ENCODE peak calls at places on chromosomes 11 and 22, in four cellular contexts. N is neural progenitor cell, P is GM23248, K is fibroblast of lung. Q is an unnamed sample.

GRCh38 chr22:31611065-31611760 is 50.8 kb downstream of the PISD start:
- DNase-seq in P (no peak), N (no peak), K (peak; percentile 70), Q (no peak)

GRCh38 chr22:40728731-40729189 is 49.5 kb downstream of the MCHR1 start:
- DNase-seq in N (no peak), P (no peak), K (peak; percentile 17), Q (peak; percentile 95)

GRCh38 chr22:27252282-27253049 is 549.1 kb downstream of the MN1 start:
- DNase-seq in P (peak; percentile 95), K (peak; percentile 85), N (no peak), Q (no peak)

GRCh38 chr22:38843716-38844660 is at the start of gene NPTXR:
- DNase-seq in P (peak; percentile 82), N (peak; percentile 89), K (peak; percentile 34), Q (peak; percentile 25)

GRCh38 chr22:49022816-49023160 is 804.9 kb downstream of the BRD1 start:
- DNase-seq in P (no peak), K (no peak), N (no peak), Q (no peak)

GRCh38 chr22:24875862-24876506 is 70.0 kb downstream of the SGSM1 start:
- DNase-seq in K (peak; percentile 4), P (peak; percentile 25), N (peak; percentile 78), Q (peak; percentile 78)

GRCh38 chr11:23226331-23226909 is 366.1 kb upstream of the CCDC179 start:
- DNase-seq in P (peak; percentile 53), K (peak; percentile 76), N (no peak), Q (no peak)

GRCh38 chr11:48095779-48096470 is 115.6 kb downstream of the PTPRJ start:
- DNase-seq in P (peak; percentile 33), N (no peak), K (no peak), Q (no peak)

GRCh38 chr11:1287928-1288327 is 21.5 kb downstream of the TOLLIP start:
- DNase-seq in N (no peak), P (no peak), K (no peak), Q (no peak)

GRCh38 chr11:60318726-60319125 is 8.3 kb upstream of the MS4A6E start:
- DNase-seq in N (no peak), P (no peak), K (no peak), Q (no peak)

GRCh38 chr11:95081412-95081811 is 8.2 kb upstream of the ENDOD1 start:
- DNase-seq in P (no peak), K (peak; percentile 18), N (peak; percentile 5), Q (peak; percentile 16)

GRCh38 chr11:9615031-9615451 is 41.6 kb downstream of the WEE1 start:
- DNase-seq in K (no peak), P (peak; percentile 40), N (no peak), Q (no peak)

GRCh38 chr11:9090488-9091043 is 833 bp downstream of the SCUBE2 start:
- DNase-seq in K (no peak), N (peak; percentile 31), P (peak; percentile 10), Q (no peak)

GRCh38 chr22:45865561-45866397 is 111.2 kb downstream of the WNT7B start:
- DNase-seq in K (no peak), P (no peak), N (no peak), Q (no peak)

GRCh38 chr11:78194490-78194889 is 5.8 kb downstream of the USP35 start:
- DNase-seq in P (no peak), K (no peak), N (no peak), Q (no peak)

GRCh38 chr11:64353761-64354506 is 5.0 kb upstream of the RPS6KA4 start:
- DNase-seq in N (no peak), P (no peak), K (no peak), Q (no peak)

GRCh38 chr11:107591446-107592236 is 694 bp downstream of the ELMOD1 start:
- DNase-seq in K (no peak), N (peak; percentile 68), P (peak; percentile 70), Q (no peak)

GRCh38 chr11:29280452-29280851 is 736.4 kb downstream of the KCNA4 start:
- DNase-seq in N (no peak), K (no peak), P (peak; percentile 39), Q (no peak)

GRCh38 chr11:21888814-21889213 is 304.1 kb upstream of the ANO5 start:
- DNase-seq in P (no peak), K (no peak), N (no peak), Q (no peak)

GRCh38 chr11:5631426-5631825 is 6.6 kb downstream of the TRIM34 start:
- DNase-seq in N (no peak), P (no peak), K (no peak), Q (no peak)
- H3K9ac ChIP-seq in N (no peak overlapping the region), P (no peak overlapping the region), K (no peak overlapping the region), Q (no peak overlapping the region)

GRCh38 chr11:15968461-15969130 is 387.8 kb downstream of the SOX6 start:
- DNase-seq in P (no peak), N (peak; percentile 24), K (peak; percentile 19), Q (no peak)
- H3K9ac ChIP-seq in P (no peak overlapping the region), N (no peak overlapping the region), K (no peak overlapping the region), Q (no peak overlapping the region)

GRCh38 chr11:74195828-74196227 is 24.7 kb downstream of the PPME1 start:
- DNase-seq in P (peak; percentile 43), N (no peak), K (peak; percentile 10), Q (no peak)
- H3K9ac ChIP-seq in P (no peak overlapping the region), N (no peak overlapping the region), K (no peak overlapping the region), Q (no peak overlapping the region)

GRCh38 chr11:2443881-2444300 is 423 bp downstream of the TRPM5 start:
- DNase-seq in N (peak; percentile 12), K (no peak), P (no peak), Q (no peak)

GRCh38 chr11:2445948-2446551 is 1.2 kb downstream of the KCNQ1 start:
- DNase-seq in P (no peak), K (no peak), N (no peak), Q (no peak)

GRCh38 chr11:2446590-2447252 is 1.9 kb downstream of the KCNQ1 start:
- DNase-seq in N (no peak), K (no peak), P (no peak), Q (no peak)

GRCh38 chr11:2444301-2445106 is at the start of the genes KCNQ1 and TRPM5:
- DNase-seq in K (no peak), N (peak; percentile 89), P (no peak), Q (no peak)

GRCh38 chr11:2445107-2445947 is 519 bp downstream of the KCNQ1 start:
- DNase-seq in N (peak; percentile 36), K (no peak), P (no peak), Q (no peak)
- H3K9ac ChIP-seq in N (no peak overlapping the region), K (no peak overlapping the region), P (no peak overlapping the region), Q (no peak overlapping the region)

GRCh38 chr11:2813141-2813908 is 72.2 kb downstream of the CDKN1C start:
- DNase-seq in K (peak; percentile 81), P (no peak), N (no peak), Q (peak; percentile 45)

GRCh38 chr11:2815762-2816496 is 69.6 kb downstream of the CDKN1C start:
- DNase-seq in N (no peak), P (no peak), K (no peak), Q (no peak)

GRCh38 chr11:2813968-2814367 is 71.6 kb downstream of the CDKN1C start:
- DNase-seq in K (no peak), P (no peak), N (no peak), Q (no peak)

GRCh38 chr11:2816517-2816916 is 69.1 kb downstream of the CDKN1C start:
- DNase-seq in K (no peak), P (no peak), N (no peak), Q (no peak)

GRCh38 chr11:2814751-2815150 is 70.8 kb downstream of the CDKN1C start:
- DNase-seq in K (no peak), N (no peak), P (no peak), Q (no peak)
- H3K9ac ChIP-seq in K (no peak overlapping the region), N (no peak overlapping the region), P (no peak overlapping the region), Q (no peak overlapping the region)

GRCh38 chr11:35618497-35619029 is 303 bp downstream of the FJX1 start:
- DNase-seq in K (peak; percentile 44), P (peak; percentile 84), N (peak; percentile 72), Q (no peak)
- H3K9ac ChIP-seq in K (peak overlapping the region; percentile 77), P (peak overlapping the region; percentile 79), N (peak overlapping the region; percentile 64), Q (no peak overlapping the region)

DNA sequence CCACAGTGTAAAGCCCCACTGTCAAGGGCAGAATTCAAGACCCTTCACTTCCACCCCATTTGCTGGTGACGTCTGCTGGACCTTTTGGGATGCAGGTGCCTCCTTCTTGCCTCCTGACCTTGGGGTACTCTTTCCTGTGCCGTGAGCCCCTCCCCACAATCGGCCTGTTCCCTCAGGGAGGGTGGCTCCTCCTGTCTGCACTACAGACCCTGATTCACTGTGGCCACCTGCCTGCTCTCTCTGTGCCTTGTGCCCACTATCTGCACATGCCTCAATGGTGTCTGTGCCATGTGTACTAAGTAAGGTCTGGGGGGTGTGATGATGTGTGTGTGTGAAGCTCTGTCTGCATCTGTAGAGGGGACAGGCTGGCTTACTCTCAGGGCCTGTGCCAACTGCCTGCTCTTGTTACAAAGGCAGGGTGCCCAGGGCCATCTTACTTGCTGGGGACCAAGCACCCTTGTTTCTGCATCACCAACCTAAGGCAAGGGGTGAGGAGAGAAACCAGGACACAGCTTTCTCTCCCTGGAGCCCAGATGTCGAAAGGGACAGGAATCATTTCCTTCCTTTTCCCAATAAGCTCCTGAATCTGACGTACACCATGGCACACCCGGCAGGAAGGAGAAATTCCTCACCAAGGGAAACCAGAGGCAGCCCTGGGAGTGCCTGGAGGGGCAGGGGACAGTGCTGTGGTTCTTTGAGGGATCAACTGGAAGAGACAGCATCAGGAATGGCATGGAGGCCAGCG is 3.7 kb downstream of the PPM1F start:
- DNase-seq in N (no peak), K (no peak), P (no peak), Q (no peak)
- H3K9ac ChIP-seq in N (no peak overlapping the region), K (no peak overlapping the region), P (no peak overlapping the region), Q (no peak overlapping the region)

DNA sequence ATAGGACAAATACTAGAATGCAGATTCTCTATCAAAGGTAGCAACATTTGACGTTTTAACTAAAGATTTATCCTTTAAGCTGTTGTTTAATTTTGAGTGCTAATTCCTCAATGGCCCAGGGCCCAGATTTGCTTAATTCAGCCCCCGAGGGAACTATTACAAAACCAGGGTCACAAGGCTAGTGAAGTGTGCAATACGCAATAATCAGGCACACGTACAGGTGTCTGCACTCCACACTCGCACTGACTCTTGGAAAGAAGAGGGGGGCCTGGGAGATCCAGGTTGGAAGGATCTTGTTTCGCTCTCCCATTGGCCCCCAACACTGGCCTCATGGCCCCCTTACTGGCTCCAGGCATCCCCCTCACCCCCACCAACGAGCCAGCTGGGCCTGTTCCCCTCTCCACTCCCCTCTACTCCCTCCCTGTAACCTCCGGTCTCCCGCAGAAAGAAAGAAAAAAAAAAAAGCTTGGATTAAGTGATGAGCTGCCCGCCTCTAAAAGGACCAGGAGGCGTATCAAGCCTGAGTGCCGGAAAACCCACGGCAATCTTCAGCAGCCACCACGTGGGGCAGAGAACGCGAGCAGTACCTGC is 2.2 kb upstream of the KIRREL3 start:
- DNase-seq in P (peak; percentile 14), N (peak; percentile 61), K (no peak), Q (no peak)
- H3K9ac ChIP-seq in P (peak overlapping the region; percentile 52), N (no peak overlapping the region), K (peak overlapping the region; percentile 27), Q (no peak overlapping the region)

Q was measured in DND-41.